ENCODE peak calls at places on chromosomes 6 and 20, in five cellular contexts. O, G, C, K and F are unnamed samples.

GRCh38 chr6:112019619-112020018 is 34.3 kb upstream of the CCN6 start:
- DNase-seq in G (no peak), K (no peak), C (no peak), O (no peak), F (no peak)

GRCh38 chr6:137808191-137808590 is 58.9 kb upstream of the TNFAIP3 start:
- DNase-seq in O (no peak), G (peak; percentile 61), C (peak; percentile 91), K (peak; percentile 79), F (no peak)

GRCh38 chr20:53930651-53931504 is 139.5 kb downstream of the BCAS1 start:
- DNase-seq in K (peak; percentile 51), C (peak; percentile 85), O (no peak), G (no peak), F (no peak)

GRCh38 chr6:125406771-125407170 is 105.0 kb upstream of the HDDC2 start:
- DNase-seq in C (no peak), G (no peak), O (no peak), K (no peak), F (no peak)

GRCh38 chr6:44593539-44593944 is 206.0 kb downstream of the CDC5L start:
- DNase-seq in C (peak; percentile 74), K (peak; percentile 74), G (peak; percentile 68), O (peak; percentile 56), F (peak; percentile 48)

GRCh38 chr20:58875111-58875510 is 22.6 kb downstream of the GNAS start:
- DNase-seq in G (no peak), K (no peak), C (no peak), O (no peak), F (no peak)

GRCh38 chr20:12640255-12640654 is 368.5 kb upstream of the SPTLC3 start:
- DNase-seq in O (no peak), K (no peak), C (no peak), G (no peak), F (no peak)

GRCh38 chr6:19410477-19410876 is 426.7 kb upstream of the ID4 start:
- DNase-seq in G (no peak), C (peak; percentile 83), K (peak; percentile 64), O (no peak), F (peak; percentile 62)

GRCh38 chr20:25444556-25444955 is 37.1 kb downstream of the GINS1 start:
- DNase-seq in G (no peak), C (no peak), O (no peak), K (no peak), F (no peak)

GRCh38 chr6:151388997-151389639 is 2.2 kb downstream of the ZBTB2 start:
- DNase-seq in C (no peak), K (no peak), G (no peak), O (no peak), F (no peak)

DNA sequence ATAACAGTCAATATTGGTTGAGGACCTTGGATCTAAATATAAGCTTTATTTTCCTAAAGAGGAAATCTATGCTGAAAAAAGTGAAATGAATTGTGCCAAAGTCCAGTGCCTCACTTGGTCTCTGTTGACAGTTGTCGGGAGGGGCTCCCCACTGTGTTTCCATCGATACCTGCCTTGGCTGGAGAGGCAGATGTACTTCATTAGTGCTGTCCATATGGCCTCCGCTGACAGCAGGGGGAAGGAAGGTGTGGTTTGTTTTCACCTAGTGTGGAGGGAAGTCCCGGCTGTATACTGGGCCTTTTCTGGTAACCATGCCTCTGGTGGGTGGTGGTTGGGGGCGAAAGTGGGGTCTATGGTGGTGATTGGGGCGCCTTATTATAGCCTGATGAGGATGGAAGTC is 42.7 kb downstream of the CD2AP start:
- DNase-seq in G (peak; percentile 15), C (no peak), O (no peak), K (no peak), F (no peak)
- TF ChIP-seq EZH2 in G (no peak), C (no peak), O (no peak), K (no peak), F (no peak)

GRCh38 chr6:1382883-1383728 is 6.3 kb upstream of the FOXF2 start:
- DNase-seq in G (no peak), C (no peak), K (peak; percentile 33), O (no peak), F (no peak)
- TF ChIP-seq EZH2 in G (peak; percentile 69), C (peak; percentile 93), K (peak; percentile 44), O (peak; percentile 68), F (no peak)

DNA sequence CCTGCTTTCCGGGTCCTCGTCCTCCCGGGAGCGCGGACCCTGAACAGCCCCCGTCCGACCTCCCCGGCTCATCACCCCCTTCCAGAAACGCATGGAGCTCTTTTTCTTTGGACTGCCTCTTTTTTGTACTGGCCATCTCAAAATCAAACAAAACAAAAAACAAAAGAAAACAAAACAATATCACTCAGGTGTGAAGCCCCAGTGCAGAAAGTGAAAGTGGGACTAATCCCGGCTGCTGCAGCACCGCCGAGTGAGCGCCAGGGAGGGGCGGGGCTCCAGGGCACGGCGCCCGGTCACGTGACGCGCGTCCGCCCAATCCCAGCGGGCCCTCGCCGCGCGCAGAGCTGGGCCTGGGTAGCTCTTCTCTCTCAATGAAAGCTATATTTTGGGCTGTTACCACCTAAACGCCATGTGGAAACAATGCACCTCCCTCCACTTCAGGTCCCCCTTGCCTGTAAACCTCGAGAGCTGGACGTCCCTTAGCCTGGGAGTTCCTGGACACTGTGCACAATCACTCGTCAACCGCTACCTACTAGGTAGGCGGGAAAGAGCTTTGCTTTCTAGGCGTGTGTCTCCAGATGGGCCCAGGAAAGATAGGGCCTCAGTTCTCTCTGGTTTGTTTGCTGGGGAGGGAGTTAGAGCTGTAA is 93.7 kb upstream of the PRDM1 start:
- DNase-seq in C (peak; percentile 72), G (peak; percentile 39), K (peak; percentile 86), O (no peak), F (peak; percentile 54)
- TF ChIP-seq EZH2 in C (no peak), G (no peak), K (no peak), O (peak; percentile 66), F (no peak)

GRCh38 chr6:32175711-32176475 is at the start of gene AGPAT1:
- DNase-seq in O (peak; percentile 87), C (peak; percentile 94), G (peak; percentile 95), K (peak; percentile 95), F (peak; percentile 82)

GRCh38 chr6:32176476-32177181 is 745 bp upstream of the AGPAT1 start:
- DNase-seq in K (peak; percentile 66), C (peak; percentile 62), G (no peak), O (no peak), F (no peak)

GRCh38 chr6:32177182-32177787 is 920 bp upstream of the RNF5 start:
- DNase-seq in C (no peak), K (no peak), G (no peak), O (no peak), F (peak; percentile 48)

GRCh38 chr6:32174416-32174815 is 1.5 kb downstream of the AGPAT1 start:
- DNase-seq in G (no peak), O (no peak), C (no peak), K (no peak), F (no peak)

DNA sequence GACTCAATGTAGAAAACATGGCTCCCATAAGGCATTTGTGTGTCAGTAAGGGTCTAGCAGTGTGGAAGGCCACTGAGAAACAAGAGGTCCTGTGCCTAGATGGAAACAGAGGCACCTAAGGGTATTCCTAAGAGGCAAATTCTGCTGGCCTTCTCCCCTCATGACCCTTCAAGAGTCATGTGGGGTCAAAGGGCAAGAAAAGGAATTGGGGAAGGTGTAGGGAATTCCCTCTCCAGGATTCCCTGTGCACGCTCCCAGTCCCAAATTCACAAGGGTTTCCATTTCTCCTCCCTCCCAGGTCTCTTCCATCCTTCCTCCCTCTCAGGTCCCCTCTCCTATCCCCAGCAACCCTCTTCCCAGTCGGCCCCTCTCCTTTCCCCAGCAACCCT is 568 bp downstream of the AGPAT1 start:
- DNase-seq in K (peak; percentile 18), O (no peak), C (no peak), G (no peak), F (no peak)
- TF ChIP-seq EZH2 in K (no peak), O (no peak), C (no peak), G (no peak), F (no peak)

DNA sequence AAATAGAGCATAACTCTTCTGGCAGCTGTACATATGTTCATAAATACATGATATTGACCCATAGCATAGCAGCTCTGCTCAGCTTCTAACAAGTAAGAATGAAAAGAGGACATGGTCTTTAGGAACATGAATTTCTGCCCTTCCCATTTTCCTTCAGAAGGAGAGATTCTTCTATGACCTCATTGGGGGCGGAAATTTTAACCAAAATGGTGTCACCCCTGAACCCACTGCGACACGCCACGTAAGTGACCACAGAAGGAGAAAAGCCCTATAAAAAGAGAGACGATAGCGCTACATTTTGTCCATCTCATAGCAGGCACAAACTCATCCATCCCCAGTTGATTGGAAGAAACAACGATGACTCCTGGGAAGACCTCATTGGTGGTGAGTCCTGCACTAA is at the start of gene IL17A:
- DNase-seq in G (no peak), O (no peak), K (no peak), C (no peak), F (no peak)
- TF ChIP-seq EZH2 in G (no peak), O (no peak), K (no peak), C (no peak), F (no peak)

GRCh38 chr20:21398505-21399057 is 1.3 kb upstream of the NKX2-4 start:
- DNase-seq in G (no peak), C (no peak), K (no peak), O (no peak), F (no peak)
- TF ChIP-seq EZH2 in G (no peak), C (no peak), K (no peak), O (no peak), F (no peak)

GRCh38 chr6:73348550-73349204 is 5.4 kb downstream of the DPPA5 start:
- DNase-seq in K (no peak), G (no peak), C (no peak), O (no peak), F (no peak)
- TF ChIP-seq EZH2 in K (no peak), G (no peak), C (no peak), O (no peak), F (no peak)

GRCh38 chr6:127519469-127519785 is 292 bp upstream of the MTCL3 start:
- DNase-seq in C (no peak), K (no peak), G (no peak), O (no peak), F (no peak)

GRCh38 chr6:127517698-127518097 is 1.4 kb downstream of the MTCL3 start:
- DNase-seq in C (no peak), G (no peak), K (no peak), O (no peak), F (no peak)

GRCh38 chr6:127518710-127519468 is at the start of gene MTCL3:
- DNase-seq in G (no peak), O (peak; percentile 43), C (no peak), K (peak; percentile 77), F (no peak)

GRCh38 chr6:127516676-127517273 is 2.4 kb downstream of the MTCL3 start:
- DNase-seq in C (peak; percentile 56), G (peak; percentile 23), K (peak; percentile 69), O (no peak), F (peak; percentile 16)

DNA sequence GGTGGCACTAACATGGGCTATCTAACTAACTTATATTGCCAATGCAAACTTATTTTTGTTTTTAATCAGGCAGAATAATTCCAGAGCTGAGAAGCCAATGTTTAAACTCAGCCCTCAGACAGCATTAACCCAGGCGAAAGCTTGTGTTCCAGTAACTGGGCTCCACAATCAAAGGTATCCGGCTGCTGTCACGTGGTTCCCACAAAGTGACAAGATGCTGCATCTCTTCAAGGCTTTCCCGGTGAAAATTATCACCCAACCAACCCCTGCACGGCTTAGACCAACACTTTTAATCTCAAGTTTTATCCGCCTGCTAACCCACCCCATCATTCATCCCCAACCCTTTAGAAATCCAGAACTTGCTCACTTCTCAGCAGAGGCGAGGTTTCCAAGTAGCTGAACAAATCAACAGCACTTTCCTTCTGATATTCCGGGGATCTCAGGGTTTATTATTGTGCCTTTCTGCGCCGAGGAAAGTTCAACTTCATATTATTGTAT is 874 bp downstream of the MTCL3 start:
- DNase-seq in C (no peak), K (no peak), G (no peak), O (no peak), F (no peak)
- TF ChIP-seq EZH2 in C (no peak), K (no peak), G (no peak), O (no peak), F (no peak)